ENCODE peak calls at places on chromosomes 5 and 9, in seven cellular contexts. N is mammary epithelial cell; X is CD4-positive, alpha-beta T cell; F is stimulated activated CD4-positive, alpha-beta T cell treated with anti-CD3 and anti-CD28 coated beads, Interleukin-2, amount 100 ng/mL, for 48 hours; K is endothelial cell of umbilical vein; D is neural progenitor cell; L is stromal cell of bone marrow. H is an unnamed sample.

GRCh38 chr9:130495067-130495466 is 50.3 kb downstream of the ASS1 start:
- DNase-seq in N (no peak), X (no peak), F (no peak), K (no peak), D (no peak), L (no peak), H (no peak)

GRCh38 chr9:115442054-115442453 is 324.1 kb upstream of the TNC start:
- DNase-seq in N (no peak), X (no peak), F (no peak), K (no peak), D (no peak), L (no peak), H (no peak)

GRCh38 chr5:56876325-56876724 is 33.1 kb upstream of the SETD9 start:
- DNase-seq in N (peak; percentile 87), X (no peak), F (no peak), K (no peak), D (no peak), L (peak; percentile 11), H (no peak)

GRCh38 chr9:132942541-132943182 is 1.8 kb downstream of the TSC1 start:
- DNase-seq in N (peak; percentile 16), X (no peak), F (no peak), K (no peak), D (no peak), L (no peak), H (no peak)

GRCh38 chr5:1390861-1391600 is 46.1 kb upstream of the CLPTM1L start:
- DNase-seq in N (no peak), X (no peak), F (no peak), K (no peak), D (no peak), L (no peak), H (no peak)

GRCh38 chr5:170846416-170846815 is 15.4 kb upstream of the RANBP17 start:
- DNase-seq in N (peak; percentile 26), X (no peak), F (no peak), K (no peak), D (no peak), L (no peak), H (no peak)

GRCh38 chr9:134922932-134923240 is 5.2 kb upstream of the FCN1 start:
- DNase-seq in N (no peak), X (no peak), F (no peak), K (no peak), D (no peak), L (no peak), H (no peak)

GRCh38 chr9:96175001-96175400 is 127.0 kb downstream of the HSD17B3 start:
- DNase-seq in N (no peak), X (no peak), F (no peak), K (no peak), D (no peak), L (no peak), H (no peak)

GRCh38 chr5:134524826-134525686 is at the start of gene JADE2:
- DNase-seq in N (peak; percentile 68), X (peak; percentile 83), F (peak; percentile 63), K (peak; percentile 74), D (peak; percentile 45), L (no peak), H (no peak)

GRCh38 chr5:139422307-139422893 is 16.9 kb downstream of the DNAJC18 start:
- DNase-seq in N (peak; percentile 57), X (peak; percentile 32), F (peak; percentile 50), K (peak; percentile 79), D (peak; percentile 69), L (peak; percentile 59), H (peak; percentile 31)

GRCh38 chr5:134465856-134466240 is 54.2 kb upstream of the CDKN2AIPNL start:
- DNase-seq in N (peak; percentile 86), X (peak; percentile 35), F (peak; percentile 60), K (peak; percentile 94), D (peak; percentile 88), L (peak; percentile 74), H (peak; percentile 35)

GRCh38 chr5:31485376-31486207 is 46.3 kb downstream of the DROSHA start:
- DNase-seq in N (no peak), X (no peak), F (no peak), K (peak; percentile 92), D (no peak), L (no peak), H (no peak)

GRCh38 chr9:83304686-83305085 is 233.5 kb downstream of the FRMD3 start:
- DNase-seq in N (no peak), X (no peak), F (no peak), K (peak; percentile 38), D (no peak), L (peak; percentile 90), H (peak; percentile 71)

GRCh38 chr5:141330299-141331080 is at the start of gene PCDHGA1:
- DNase-seq in N (peak; percentile 32), X (no peak), F (no peak), K (peak; percentile 53), D (peak; percentile 13), L (no peak), H (peak; percentile 46)

GRCh38 chr5:179906795-179907569 is 715 bp downstream of the TBC1D9B start:
- DNase-seq in N (peak; percentile 40), X (no peak), F (no peak), K (peak; percentile 26), D (peak; percentile 69), L (peak; percentile 7), H (no peak)

GRCh38 chr5:164832545-164832944 is 1327.1 kb downstream of the MAT2B start:
- DNase-seq in N (no peak), X (no peak), F (no peak), K (no peak), D (no peak), L (no peak), H (no peak)

GRCh38 chr9:95835398-95835797 is 40.1 kb upstream of the ERCC6L2 start:
- DNase-seq in N (no peak), X (no peak), F (no peak), K (no peak), D (no peak), L (no peak), H (no peak)

GRCh38 chr5:158264264-158264663 is 405.3 kb upstream of the CLINT1 start:
- DNase-seq in N (no peak), X (no peak), F (no peak), K (no peak), D (no peak), L (no peak), H (no peak)

H was measured in AG09309.